ENCODE peak calls at places on chromosome 14, in six cellular contexts. J is tibial artery; P is CD8-positive, alpha-beta memory T cell; L is GM23338; F is PC-3; H is CD8-positive, alpha-beta T cell. C is an unnamed sample.

GRCh38 chr14:71399057-71399487 is 491.8 kb downstream of the PCNX1 start:
- DNase-seq in J (no peak), P (peak; percentile 63), L (no peak), F (no peak), H (no peak), C (no peak)

GRCh38 chr14:38837333-38838048 is 265.5 kb downstream of the SEC23A start:
- DNase-seq in J (no peak), P (no peak), L (no peak), F (no peak), H (no peak), C (no peak)

GRCh38 chr14:34220921-34221320 is 241.1 kb downstream of the SPTSSA start:
- DNase-seq in J (no peak), P (no peak), L (peak; percentile 14), F (no peak), H (no peak), C (no peak)

GRCh38 chr14:64117671-64118402 is 176.3 kb downstream of the ESR2 start:
- DNase-seq in J (peak; percentile 92), P (no peak), L (no peak), F (peak; percentile 69), H (no peak), C (no peak)

GRCh38 chr14:104886690-104887622 is 21.9 kb downstream of the CEP170B start:
- DNase-seq in J (peak; percentile 66), P (no peak), L (no peak), F (no peak), H (no peak), C (peak; percentile 46)

GRCh38 chr14:72808564-72808963 is 85.3 kb downstream of the DPF3 start:
- DNase-seq in J (no peak), P (no peak), L (no peak), F (no peak), H (no peak), C (no peak)

GRCh38 chr14:85546390-85546789 is 16.4 kb downstream of the FLRT2 start:
- DNase-seq in J (no peak), P (no peak), L (peak; percentile 68), F (no peak), H (no peak), C (no peak)

GRCh38 chr14:50619569-50620141 is 48.5 kb downstream of the SAV1 start:
- DNase-seq in J (no peak), P (no peak), L (peak; percentile 60), F (peak; percentile 72), H (no peak), C (no peak)

GRCh38 chr14:67567654-67568053 is 32.4 kb downstream of the PIGH start:
- DNase-seq in J (peak; percentile 50), P (no peak), L (no peak), F (peak; percentile 80), H (no peak), C (no peak)

GRCh38 chr14:36022765-36023415 is 153.6 kb downstream of the PTCSC3 start:
- DNase-seq in J (no peak), P (no peak), L (no peak), F (no peak), H (no peak), C (no peak)

GRCh38 chr14:93787465-93788306 is 599 bp downstream of the PRIMA1 start:
- DNase-seq in J (no peak), P (no peak), L (peak; percentile 83), F (no peak), H (no peak), C (no peak)

GRCh38 chr14:69280746-69281291 is 20.9 kb downstream of the GALNT16 start:
- DNase-seq in J (peak; percentile 51), P (no peak), L (no peak), F (no peak), H (no peak), C (no peak)

GRCh38 chr14:74333909-74334308 is 14.4 kb upstream of the VRTN start:
- DNase-seq in J (no peak), P (no peak), L (no peak), F (no peak), H (no peak), C (no peak)

GRCh38 chr14:67357583-67358354 is 1.8 kb downstream of the ATP6V1D start:
- DNase-seq in J (no peak), P (no peak), L (no peak), F (peak; percentile 36), H (no peak), C (no peak)

GRCh38 chr14:101464984-101465794 is 96.1 kb upstream of the DIO3 start:
- DNase-seq in J (peak; percentile 34), P (no peak), L (no peak), F (no peak), H (no peak), C (no peak)

GRCh38 chr14:105343194-105343593 is 28.6 kb downstream of the PACS2 start:
- DNase-seq in J (no peak), P (no peak), L (no peak), F (no peak), H (no peak), C (no peak)

GRCh38 chr14:96117101-96117897 is 78.1 kb downstream of the C14orf132 start:
- DNase-seq in J (no peak), P (no peak), L (no peak), F (peak; percentile 14), H (no peak), C (no peak)

GRCh38 chr14:85617799-85618198 is 87.9 kb downstream of the FLRT2 start:
- DNase-seq in J (no peak), P (no peak), L (no peak), F (peak; percentile 2), H (no peak), C (no peak)

GRCh38 chr14:79178719-79179118 is 1008.5 kb downstream of the NRXN3 start:
- DNase-seq in J (no peak), P (no peak), L (no peak), F (no peak), H (no peak), C (no peak)

GRCh38 chr14:20680363-20680762 is 4.0 kb upstream of the RNASE4 start:
- DNase-seq in J (no peak), P (no peak), L (no peak), F (no peak), H (no peak), C (no peak)
- H3K27ac ChIP-seq in J (no peak overlapping the region), P (no peak overlapping the region), L (no peak overlapping the region), F (no peak overlapping the region), H (no peak overlapping the region), C (peak overlapping the region; percentile 100)

GRCh38 chr14:92579244-92579643 is 65.7 kb downstream of the RIN3 start:
- DNase-seq in J (no peak), P (no peak), L (no peak), F (no peak), H (no peak), C (no peak)
- H3K4me1 ChIP-seq in J (no peaks in the 10 kb centered on the region), P (peaks cover 78% of the 10 kb centered on the region), L (peaks cover 5% of the 10 kb centered on the region), F (peaks cover 4% of the 10 kb centered on the region), H (peaks cover 78% of the 10 kb centered on the region), C (peaks cover 1% of the 10 kb centered on the region)

GRCh38 chr14:59439256-59440015 is 25.7 kb downstream of the GPR135 start:
- DNase-seq in J (no peak), P (no peak), L (no peak), F (no peak), H (no peak), C (no peak)
- H3K27ac ChIP-seq in J (peak overlapping the region; percentile 65), P (no peak overlapping the region), L (no peak overlapping the region), F (no peak overlapping the region), H (no peak overlapping the region), C (no peak overlapping the region)

DNA sequence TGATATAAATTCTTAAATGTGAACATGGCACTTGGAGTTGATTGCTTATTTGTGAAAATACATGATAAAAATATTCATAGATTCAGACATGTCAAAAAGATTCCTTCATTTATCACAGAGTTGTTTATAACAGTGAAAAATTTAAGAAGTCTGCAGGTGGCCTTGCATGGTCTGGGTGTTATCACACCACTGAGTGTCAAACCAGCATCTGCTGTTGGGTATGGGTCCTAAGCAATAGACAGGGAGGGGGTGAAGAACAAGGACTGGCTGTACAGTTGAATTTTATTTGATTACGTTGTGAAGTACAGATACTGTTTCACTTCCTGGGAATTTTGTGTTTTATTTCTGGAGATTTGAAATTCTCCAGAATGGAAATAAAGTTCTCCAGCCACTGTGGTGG is 180.4 kb upstream of the HIF1A start:
- DNase-seq in J (no peak), P (no peak), L (no peak), F (no peak), H (no peak), C (no peak)
- H3K4me1 ChIP-seq in J (peaks cover 13% of the 10 kb centered on the region), P (peaks cover 64% of the 10 kb centered on the region), L (peaks cover 4% of the 10 kb centered on the region), F (peaks cover 70% of the 10 kb centered on the region), H (peaks cover 72% of the 10 kb centered on the region), C (peaks cover 69% of the 10 kb centered on the region)

DNA sequence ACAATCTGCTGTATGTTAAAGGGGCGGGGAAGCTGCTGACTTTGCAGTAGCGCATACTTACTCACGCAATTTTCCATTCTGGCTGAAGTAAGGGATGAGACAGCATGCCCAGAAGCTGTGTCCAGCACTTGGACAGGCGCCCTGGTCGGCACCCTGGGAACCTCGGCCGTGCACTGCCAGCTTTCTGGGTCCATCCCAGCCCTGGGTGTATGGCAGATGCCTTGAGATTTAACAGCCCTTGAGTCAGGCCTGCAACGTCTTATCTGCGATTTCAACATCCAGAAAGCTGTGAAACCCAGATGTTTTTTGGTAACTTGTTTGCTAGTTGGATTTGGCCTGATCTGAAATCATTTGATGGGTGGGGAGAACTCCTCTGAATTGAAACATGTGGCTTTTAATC is 16.2 kb downstream of the EML1 start:
- DNase-seq in J (peak; percentile 84), P (no peak), L (no peak), F (no peak), H (no peak), C (no peak)
- H3K27ac ChIP-seq in J (peak overlapping the region; percentile 65), P (no peak overlapping the region), L (no peak overlapping the region), F (no peak overlapping the region), H (no peak overlapping the region), C (no peak overlapping the region)

GRCh38 chr14:24436355-24437019 is 6.1 kb downstream of the SDR39U1 start:
- DNase-seq in J (no peak), P (peak; percentile 37), L (peak; percentile 77), F (peak; percentile 87), H (peak; percentile 23), C (no peak)
- H3K4me1 ChIP-seq in J (peaks cover 19% of the 10 kb centered on the region), P (peaks cover 32% of the 10 kb centered on the region), L (peaks cover 5% of the 10 kb centered on the region), F (peaks cover 35% of the 10 kb centered on the region), H (peaks cover 44% of the 10 kb centered on the region), C (peaks cover 71% of the 10 kb centered on the region)

GRCh38 chr14:89185919-89186849 is 230.8 kb downstream of the FOXN3 start:
- DNase-seq in J (no peak), P (no peak), L (no peak), F (peak; percentile 97), H (no peak), C (no peak)

GRCh38 chr14:89188492-89188891 is 228.5 kb downstream of the FOXN3 start:
- DNase-seq in J (no peak), P (no peak), L (no peak), F (no peak), H (no peak), C (no peak)

GRCh38 chr14:89186850-89187376 is 230.1 kb downstream of the FOXN3 start:
- DNase-seq in J (no peak), P (no peak), L (no peak), F (peak; percentile 57), H (no peak), C (no peak)

GRCh38 chr14:89184952-89185351 is 232.1 kb downstream of the FOXN3 start:
- DNase-seq in J (no peak), P (no peak), L (no peak), F (no peak), H (no peak), C (no peak)

GRCh38 chr14:89187501-89187900 is 229.5 kb downstream of the FOXN3 start:
- DNase-seq in J (no peak), P (no peak), L (no peak), F (no peak), H (no peak), C (no peak)
- H3K27ac ChIP-seq in J (peak overlapping the region; percentile 16), P (no peak overlapping the region), L (no peak overlapping the region), F (no peak overlapping the region), H (no peak overlapping the region), C (no peak overlapping the region)

C was measured in lower lobe of right lung.